ENCODE peak calls at places on chromosome 14, in seven cellular contexts. B is GF-D8, M is AG04450, G is NCI-H2107, X is kidney glomerular epithelial cell, Q is GM23338, J is NCI-H1436. L is an unnamed sample.

GRCh38 chr14:56195219-56195618 is 77.0 kb downstream of the PELI2 start:
- DNase-seq in Q (peak; percentile 43), G (no peak), M (no peak), X (no peak), J (no peak), B (no peak), L (no peak)

GRCh38 chr14:28763914-28764848 is 2.4 kb upstream of the FOXG1 start:
- DNase-seq in G (peak; percentile 94), B (no peak), J (peak; percentile 36), Q (peak; percentile 79), M (no peak), X (no peak), L (no peak)

GRCh38 chr14:103156733-103157411 is 33.6 kb downstream of the TNFAIP2 start:
- DNase-seq in X (no peak), J (no peak), M (no peak), G (no peak), B (no peak), Q (peak; percentile 40), L (no peak)

GRCh38 chr14:64879635-64880381 is at the start of gene SPTB:
- DNase-seq in G (peak; percentile 82), M (no peak), X (no peak), J (peak; percentile 68), Q (peak; percentile 76), B (no peak), L (no peak)

GRCh38 chr14:47678157-47678556 is 2.8 kb upstream of the MDGA2 start:
- DNase-seq in M (no peak), J (no peak), Q (peak; percentile 31), B (no peak), X (no peak), G (no peak), L (no peak)

GRCh38 chr14:56379956-56380355 is 199.6 kb upstream of the TMEM260 start:
- DNase-seq in G (no peak), X (no peak), Q (no peak), B (no peak), J (no peak), M (no peak), L (no peak)

GRCh38 chr14:101223147-101223546 is 319.6 kb upstream of the RTL1 start:
- DNase-seq in X (no peak), J (peak; percentile 37), G (no peak), M (no peak), Q (peak; percentile 68), B (no peak), L (no peak)

GRCh38 chr14:88359500-88359899 is 26.0 kb upstream of the SPATA7 start:
- DNase-seq in J (no peak), G (no peak), X (no peak), B (no peak), M (no peak), Q (no peak), L (peak; percentile 4)

GRCh38 chr14:32043624-32044023 is 33.5 kb upstream of the ARHGAP5 start:
- DNase-seq in M (no peak), G (no peak), X (no peak), J (no peak), Q (no peak), B (no peak), L (no peak)

GRCh38 chr14:69044965-69045555 is 66.0 kb upstream of the ACTN1 start:
- DNase-seq in X (peak; percentile 44), M (no peak), B (no peak), G (no peak), J (no peak), Q (no peak), L (no peak)

GRCh38 chr14:101217972-101218371 is 314.4 kb upstream of the RTL1 start:
- DNase-seq in G (no peak), M (no peak), X (no peak), J (no peak), Q (no peak), B (no peak), L (no peak)

GRCh38 chr14:53701108-53701875 is 255.3 kb downstream of the BMP4 start:
- DNase-seq in M (no peak), B (no peak), X (no peak), Q (no peak), G (no peak), J (no peak), L (no peak)

GRCh38 chr14:91410781-91411536 is 6.7 kb downstream of the CCDC88C start:
- DNase-seq in X (no peak), M (no peak), J (no peak), G (no peak), B (no peak), Q (no peak), L (no peak)